ENCODE peak calls at places on chromosomes 16 and 17, in six cellular contexts. N, C, Q, F, K and V are unnamed samples.

GRCh38 chr16:87956771-87957279 is 5.6 kb downstream of the BANP start:
- DNase-seq in N (peak; percentile 85), C (no peak), Q (no peak), F (no peak), K (no peak), V (no peak)

GRCh38 chr17:28524476-28525415 is 18.6 kb downstream of the FOXN1 start:
- DNase-seq in N (peak; percentile 78), C (no peak), Q (no peak), F (peak; percentile 80), K (no peak), V (no peak)

GRCh38 chr16:3525951-3526350 is 25.1 kb downstream of the CLUAP1 start:
- DNase-seq in N (no peak), C (no peak), Q (no peak), F (no peak), K (no peak), V (no peak)

GRCh38 chr16:3716831-3717234 is 491 bp downstream of the TRAP1 start:
- DNase-seq in N (no peak), C (no peak), Q (no peak), F (no peak), K (no peak), V (no peak)

GRCh38 chr16:50718061-50718760 is 23.7 kb upstream of the CYLD start:
- DNase-seq in N (peak; percentile 36), C (no peak), Q (no peak), F (no peak), K (no peak), V (no peak)

GRCh38 chr17:16442141-16442540 is 26.8 kb downstream of the TRPV2 start:
- DNase-seq in N (no peak), C (no peak), Q (no peak), F (no peak), K (no peak), V (no peak)

GRCh38 chr16:16001856-16002255 is 52.4 kb downstream of the ABCC1 start:
- DNase-seq in N (no peak), C (no peak), Q (no peak), F (no peak), K (no peak), V (no peak)

GRCh38 chr17:28112199-28112995 is 69.9 kb downstream of the NLK start:
- DNase-seq in N (peak; percentile 35), C (no peak), Q (no peak), F (no peak), K (no peak), V (no peak)

GRCh38 chr17:50955667-50956120 is 89.5 kb upstream of the TOB1 start:
- DNase-seq in N (no peak), C (no peak), Q (no peak), F (no peak), K (no peak), V (no peak)

GRCh38 chr16:23835390-23836077 is at the start of gene PRKCB:
- DNase-seq in N (peak; percentile 14), C (peak; percentile 80), Q (peak; percentile 45), F (peak; percentile 98), K (no peak), V (peak; percentile 85)

GRCh38 chr17:78133971-78134898 is 3.7 kb downstream of the TMC8 start:
- DNase-seq in N (peak; percentile 12), C (peak; percentile 77), Q (no peak), F (peak; percentile 88), K (no peak), V (peak; percentile 80)

GRCh38 chr17:28497931-28498330 is 8.2 kb upstream of the FOXN1 start:
- DNase-seq in N (no peak), C (no peak), Q (no peak), F (no peak), K (no peak), V (no peak)